ENCODE peak calls at places on chromosomes 7 and 10, in seven cellular contexts. W is A549; X is CD8-positive, alpha-beta memory T cell; A is GM12865; R is foreskin fibroblast; M is fibroblast of mammary gland; D is heart left ventricle. J is an unnamed sample.
A peak's percentile ranks its signal among the peaks of the same experiment; 100 is the strongest.

GRCh38 chr7:51313276-51314035 is 3.2 kb downstream of the COBL start:
- DNase-seq in W (no peak), X (no peak), A (no peak), R (no peak), M (no peak), D (no peak), J (no peak)

GRCh38 chr10:46787321-46787615 is 124.0 kb upstream of the PTPN20 start:
- DNase-seq in W (peak; percentile 0), X (no peak), A (peak; percentile 19), R (peak; percentile 61), M (peak; percentile 71), D (no peak), J (no peak)

GRCh38 chr10:17504547-17505245 is 50.3 kb upstream of the ST8SIA6 start:
- DNase-seq in W (no peak), X (no peak), A (no peak), R (peak; percentile 58), M (peak; percentile 63), D (no peak), J (no peak)

GRCh38 chr7:155538293-155538692 is 8.1 kb downstream of the CNPY1 start:
- DNase-seq in W (no peak), X (no peak), A (no peak), R (no peak), M (no peak), D (no peak), J (no peak)

GRCh38 chr7:100120518-100121085 is 1.2 kb downstream of the CNPY4 start:
- DNase-seq in W (no peak), X (no peak), A (no peak), R (no peak), M (no peak), D (no peak), J (no peak)

GRCh38 chr10:117226813-117227451 is 14.0 kb upstream of the SLC18A2 start:
- DNase-seq in W (peak; percentile 72), X (no peak), A (peak; percentile 28), R (no peak), M (peak; percentile 44), D (no peak), J (no peak)

GRCh38 chr10:118369806-118370205 is 27.7 kb upstream of the FAM204A start:
- DNase-seq in W (no peak), X (no peak), A (no peak), R (no peak), M (no peak), D (no peak), J (no peak)

GRCh38 chr10:121490906-121491519 is 107.2 kb downstream of the FGFR2 start:
- DNase-seq in W (no peak), X (no peak), A (no peak), R (no peak), M (no peak), D (peak; percentile 35), J (peak; percentile 20)

GRCh38 chr10:69697006-69697405 is 67.0 kb downstream of the FAM241B start:
- DNase-seq in W (no peak), X (no peak), A (no peak), R (no peak), M (no peak), D (no peak), J (no peak)

GRCh38 chr10:70777063-70777875 is 7.9 kb downstream of the TBATA start:
- DNase-seq in W (no peak), X (no peak), A (no peak), R (no peak), M (no peak), D (no peak), J (no peak)

GRCh38 chr7:33895025-33895804 is 10.1 kb upstream of the BMPER start:
- DNase-seq in W (peak; percentile 72), X (peak; percentile 37), A (peak; percentile 76), R (peak; percentile 68), M (peak; percentile 82), D (peak; percentile 84), J (peak; percentile 85)

GRCh38 chr10:91745086-91745831 is 53.0 kb upstream of the TNKS2 start:
- DNase-seq in W (peak; percentile 22), X (no peak), A (peak; percentile 16), R (no peak), M (peak; percentile 15), D (no peak), J (no peak)

GRCh38 chr7:5796076-5796475 is 14.6 kb upstream of the RNF216 start:
- DNase-seq in W (no peak), X (no peak), A (no peak), R (no peak), M (no peak), D (no peak), J (no peak)

GRCh38 chr10:78390051-78390450 is 356.4 kb downstream of the RPS24 start:
- DNase-seq in W (no peak), X (no peak), A (no peak), R (no peak), M (no peak), D (no peak), J (no peak)

GRCh38 chr10:79403441-79404230 is 41.8 kb downstream of the ZCCHC24 start:
- DNase-seq in W (no peak), X (no peak), A (no peak), R (no peak), M (no peak), D (peak; percentile 78), J (peak; percentile 66)

GRCh38 chr10:101829561-101830315 is 11.5 kb upstream of the OGA start:
- DNase-seq in W (no peak), X (peak; percentile 61), A (peak; percentile 74), R (no peak), M (peak; percentile 25), D (no peak), J (peak; percentile 45)
- H3K4me3 ChIP-seq in W (peak overlapping the region; percentile 53), X (peak overlapping the region; percentile 56), A (peak overlapping the region; percentile 65), R (peak overlapping the region; percentile 52), M (peak overlapping the region; percentile 44), D (no peak overlapping the region), J (peak overlapping the region; percentile 63)

GRCh38 chr7:979886-980571 is 3.0 kb upstream of the CYP2W1 start:
- DNase-seq in W (no peak), X (no peak), A (no peak), R (no peak), M (no peak), D (no peak), J (no peak)

GRCh38 chr7:976901-977325 is 1.6 kb upstream of the COX19 start:
- DNase-seq in W (no peak), X (no peak), A (no peak), R (no peak), M (no peak), D (no peak), J (no peak)

GRCh38 chr7:977326-978048 is 2.1 kb upstream of the COX19 start:
- DNase-seq in W (peak; percentile 36), X (no peak), A (no peak), R (no peak), M (no peak), D (no peak), J (no peak)

GRCh38 chr7:978416-979091 is 3.2 kb upstream of the COX19 start:
- DNase-seq in W (no peak), X (no peak), A (no peak), R (no peak), M (no peak), D (no peak), J (no peak)

GRCh38 chr7:978049-978346 is 2.6 kb upstream of the COX19 start:
- DNase-seq in W (no peak), X (no peak), A (no peak), R (no peak), M (no peak), D (no peak), J (no peak)
- H3K4me3 ChIP-seq in W (no peak overlapping the region), X (no peak overlapping the region), A (no peak overlapping the region), R (no peak overlapping the region), M (no peak overlapping the region), D (no peak overlapping the region), J (no peak overlapping the region)

GRCh38 chr7:92697414-92697813 is 107.2 kb upstream of the FAM133B start:
- DNase-seq in W (no peak), X (no peak), A (no peak), R (no peak), M (no peak), D (no peak), J (no peak)

GRCh38 chr7:92697012-92697411 is 106.8 kb upstream of the FAM133B start:
- DNase-seq in W (no peak), X (no peak), A (no peak), R (no peak), M (no peak), D (no peak), J (no peak)

GRCh38 chr7:92702535-92702934 is 112.3 kb upstream of the FAM133B start:
- DNase-seq in W (no peak), X (no peak), A (no peak), R (no peak), M (no peak), D (no peak), J (no peak)

GRCh38 chr7:92698237-92698841 is 108.1 kb upstream of the FAM133B start:
- DNase-seq in W (peak; percentile 34), X (no peak), A (no peak), R (peak; percentile 82), M (peak; percentile 77), D (peak; percentile 60), J (peak; percentile 33)

DNA sequence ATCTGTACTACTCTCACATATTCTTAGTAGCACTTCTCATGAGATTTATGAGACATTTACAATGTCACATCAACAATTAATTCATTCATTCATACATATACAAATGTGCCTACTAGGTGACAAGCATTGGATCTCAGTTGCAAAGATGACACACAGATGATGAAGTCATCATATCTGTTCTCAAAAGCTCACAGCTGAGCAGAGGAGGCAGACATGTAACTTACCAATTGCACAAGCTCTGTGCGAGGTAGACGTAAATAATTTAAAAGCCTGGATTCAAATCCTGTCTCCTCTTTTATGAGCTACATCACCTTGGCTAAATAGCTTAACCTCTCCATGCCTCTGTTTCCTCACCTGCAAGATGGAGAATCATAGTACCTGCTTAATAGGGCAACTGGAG is 109.4 kb upstream of the FAM133B start:
- DNase-seq in W (no peak), X (no peak), A (no peak), R (peak; percentile 45), M (peak; percentile 66), D (no peak), J (no peak)
- H3K4me3 ChIP-seq in W (no peak overlapping the region), X (no peak overlapping the region), A (no peak overlapping the region), R (no peak overlapping the region), M (no peak overlapping the region), D (no peak overlapping the region), J (no peak overlapping the region)

GRCh38 chr7:152523916-152524315 is 88.1 kb upstream of the KMT2C start:
- DNase-seq in W (no peak), X (no peak), A (no peak), R (no peak), M (no peak), D (no peak), J (no peak)

GRCh38 chr7:152519290-152519689 is 83.5 kb upstream of the KMT2C start:
- DNase-seq in W (no peak), X (no peak), A (no peak), R (no peak), M (no peak), D (no peak), J (no peak)

GRCh38 chr7:152520861-152521302 is 85.1 kb upstream of the KMT2C start:
- DNase-seq in W (no peak), X (no peak), A (no peak), R (no peak), M (peak; percentile 23), D (no peak), J (no peak)

GRCh38 chr7:152521420-152522337 is 85.9 kb upstream of the KMT2C start:
- DNase-seq in W (no peak), X (no peak), A (no peak), R (no peak), M (no peak), D (no peak), J (no peak)

DNA sequence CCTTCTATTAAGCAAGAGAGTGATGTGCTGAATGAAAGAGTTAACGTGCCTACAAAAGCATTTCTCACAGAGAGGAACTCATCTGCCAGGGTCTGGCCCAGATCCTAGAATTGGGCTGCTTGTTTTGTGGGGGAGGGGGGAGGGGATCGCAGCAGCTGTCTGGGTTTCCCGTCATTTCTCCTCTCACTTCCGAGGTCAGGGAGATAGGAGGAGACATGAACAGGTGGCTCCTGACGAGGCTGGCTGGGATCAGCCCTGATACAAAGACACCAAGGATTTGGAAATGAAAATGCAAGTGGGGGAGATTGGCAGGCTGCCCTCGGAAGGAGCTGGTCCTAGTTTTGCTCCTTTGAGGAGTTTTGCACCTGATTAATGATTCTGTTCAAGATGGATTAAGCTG is 86.7 kb upstream of the KMT2C start:
- DNase-seq in W (no peak), X (no peak), A (no peak), R (no peak), M (peak; percentile 21), D (no peak), J (peak; percentile 18)
- H3K4me3 ChIP-seq in W (no peak overlapping the region), X (no peak overlapping the region), A (no peak overlapping the region), R (peak overlapping the region; percentile 42), M (no peak overlapping the region), D (no peak overlapping the region), J (peak overlapping the region; percentile 50)

J was measured in left ventricle myocardium inferior.